ENCODE peak calls at places on chromosomes 16 and 17, in six cellular contexts. Z is K562, G is HCT116, U is SK-N-SH, T is Panc1, Q is GM23338. S is an unnamed sample.

GRCh38 chr17:3913531-3914318 is 2.5 kb downstream of the P2RX1 start:
- DNase-seq in Z (peak; percentile 73), G (peak; percentile 54), U (peak; percentile 91), Q (peak; percentile 83), T (no peak), S (no peak)

GRCh38 chr16:49528035-49528434 is 154.4 kb downstream of the C16orf78 start:
- DNase-seq in Q (no peak), T (no peak), G (no peak), Z (no peak), U (peak; percentile 83), S (no peak)

GRCh38 chr17:69335018-69335417 is 8.1 kb upstream of the ABCA5 start:
- DNase-seq in T (no peak), G (peak; percentile 69), U (peak; percentile 36), Q (peak; percentile 75), Z (peak; percentile 29), S (no peak)

GRCh38 chr16:71230122-71230845 is at the start of gene HYDIN:
- DNase-seq in G (no peak), U (peak; percentile 91), Q (peak; percentile 99), Z (peak; percentile 67), T (no peak), S (no peak)

GRCh38 chr17:30336369-30337171 is 2.7 kb upstream of the TMIGD1 start:
- DNase-seq in U (peak; percentile 43), T (peak; percentile 61), Z (peak; percentile 61), Q (peak; percentile 88), G (peak; percentile 79), S (peak; percentile 58)

GRCh38 chr17:57669671-57670529 is 75.2 kb downstream of the CCDC182 start:
- DNase-seq in T (no peak), U (peak; percentile 60), G (no peak), Z (no peak), Q (no peak), S (no peak)

GRCh38 chr17:42361781-42362186 is 26.5 kb downstream of the STAT3 start:
- DNase-seq in T (no peak), G (no peak), Q (no peak), U (no peak), Z (no peak), S (no peak)

GRCh38 chr17:9170822-9171221 is 149.5 kb downstream of the NTN1 start:
- DNase-seq in Z (no peak), U (no peak), Q (peak; percentile 75), G (no peak), T (no peak), S (no peak)

DNA sequence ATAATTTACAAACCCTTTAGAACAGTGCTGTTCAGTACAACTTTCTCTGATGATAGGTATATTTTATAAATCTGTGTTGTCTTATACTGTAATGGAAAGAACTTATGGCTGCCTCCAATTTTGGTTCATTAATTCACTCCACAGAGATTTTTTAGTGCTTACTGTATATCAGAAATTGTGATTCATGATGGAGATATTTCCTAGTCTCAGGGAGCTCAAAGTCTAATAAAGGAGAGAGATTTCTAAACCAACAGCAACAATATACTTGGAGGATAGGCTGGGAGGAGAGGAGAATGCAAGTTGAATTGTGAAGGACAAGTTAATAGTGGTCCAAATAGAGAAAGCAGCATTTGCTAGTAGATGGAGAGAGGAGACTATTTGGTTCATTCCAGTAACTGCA is 63.5 kb downstream of the TANC2 start:
- DNase-seq in U (no peak), Q (no peak), Z (no peak), T (no peak), G (no peak), S (no peak)
- TF ChIP-seq REST in U (no peak), Q (no peak), Z (no peak), T (no peak), G (no peak), S (no peak)

GRCh38 chr16:57061084-57061905 is 31.1 kb upstream of the CPNE2 start:
- DNase-seq in Q (no peak), U (peak; percentile 75), G (no peak), T (no peak), Z (no peak), S (no peak)
- TF ChIP-seq POLR2AphosphoS5 in Q (no peak), U (no peak), G (no peak), T (no peak), Z (no peak), S (no peak)

DNA sequence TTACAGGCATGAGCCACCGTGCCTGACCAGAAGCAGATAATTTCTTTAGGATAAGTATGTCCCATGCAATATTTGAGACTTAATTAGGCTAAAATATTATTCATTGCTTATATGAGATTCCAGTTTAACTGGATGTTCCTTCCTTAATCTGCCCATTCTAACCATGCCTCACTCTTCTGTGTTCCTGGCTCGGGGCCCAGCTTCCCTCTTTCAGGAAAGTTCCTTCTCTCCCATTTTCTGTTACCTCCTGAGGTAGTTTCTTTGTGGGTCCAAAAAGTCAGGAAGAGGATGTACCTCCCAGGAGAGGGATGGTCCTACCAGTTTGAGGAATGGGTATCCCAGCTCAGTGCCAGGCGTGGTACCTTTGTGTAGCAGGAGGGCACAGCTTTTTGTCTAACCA is 23.3 kb downstream of the UNK start:
- DNase-seq in Q (no peak), Z (no peak), U (no peak), G (no peak), T (no peak), S (no peak)
- TF ChIP-seq REST in Q (no peak), Z (no peak), U (no peak), G (no peak), T (no peak), S (no peak)

GRCh38 chr16:80027007-80027965 is 426.7 kb upstream of the MAF start:
- DNase-seq in Z (peak; percentile 84), T (peak; percentile 66), U (no peak), Q (peak; percentile 35), G (no peak), S (no peak)
- TF ChIP-seq POLR2AphosphoS5 in Z (peak; percentile 23), T (no peak), U (no peak), Q (no peak), G (no peak), S (no peak)

GRCh38 chr17:50534222-50534978 is 1.9 kb downstream of the EPN3 start:
- DNase-seq in G (peak; percentile 55), T (no peak), Z (peak; percentile 41), U (peak; percentile 62), Q (peak; percentile 76), S (no peak)
- TF ChIP-seq REST in G (no peak), T (no peak), Z (no peak), U (no peak), Q (no peak), S (no peak)